ENCODE peak calls at places on chromosomes 2 and 18, in five cellular contexts. B is DND-41, N is PC-9, K is A549, U is astrocyte. Z is an unnamed sample. For H3K4me1, the result is how much of the 10 kb centered on the place peaks cover.

GRCh38 chr2:240896871-240897692 is 1.1 kb upstream of the MAB21L4 start:
- DNase-seq in B (no peak), N (peak), U (no peak), K (no peak), Z (peak)

GRCh38 chr2:47572136-47572535 is 169.2 kb downstream of the MSH2 start:
- DNase-seq in B (no peak), N (no peak), U (no peak), K (no peak), Z (no peak)

GRCh38 chr2:120861191-120861575 is 125.5 kb downstream of the GLI2 start:
- DNase-seq in K (no peak), U (peak), N (no peak), B (no peak), Z (no peak)

GRCh38 chr18:417495-417894 is 83.0 kb downstream of the COLEC12 start:
- DNase-seq in U (no peak), N (no peak), K (no peak), B (no peak), Z (no peak)

GRCh38 chr2:15354596-15355359 is 206.4 kb downstream of the NBAS start:
- DNase-seq in B (no peak), N (no peak), K (no peak), U (no peak), Z (no peak)

GRCh38 chr18:3842844-3843243 is 392.9 kb downstream of the TGIF1 start:
- DNase-seq in U (no peak), K (no peak), N (no peak), B (no peak), Z (no peak)

GRCh38 chr18:48790869-48791635 is 159.7 kb downstream of the SMAD7 start:
- DNase-seq in U (no peak), N (no peak), B (no peak), K (no peak), Z (no peak)

GRCh38 chr2:143336719-143337210 is 207.5 kb downstream of the ARHGAP15 start:
- DNase-seq in K (no peak), B (no peak), U (no peak), N (no peak), Z (no peak)

GRCh38 chr2:75199428-75200011 is at the start of gene TACR1:
- DNase-seq in U (peak), K (peak), N (peak), B (no peak), Z (peak)

GRCh38 chr2:39778775-39779751 is at the start of gene THUMPD2:
- DNase-seq in N (peak), B (peak), U (peak), K (peak), Z (peak)

GRCh38 chr18:54532222-54532621 is 58.8 kb upstream of the DYNAP start:
- DNase-seq in B (no peak), U (no peak), N (no peak), K (no peak), Z (no peak)

GRCh38 chr2:23916727-23917458 is 10.0 kb downstream of the ATAD2B start:
- DNase-seq in N (peak), B (peak), K (no peak), U (peak), Z (no peak)

DNA sequence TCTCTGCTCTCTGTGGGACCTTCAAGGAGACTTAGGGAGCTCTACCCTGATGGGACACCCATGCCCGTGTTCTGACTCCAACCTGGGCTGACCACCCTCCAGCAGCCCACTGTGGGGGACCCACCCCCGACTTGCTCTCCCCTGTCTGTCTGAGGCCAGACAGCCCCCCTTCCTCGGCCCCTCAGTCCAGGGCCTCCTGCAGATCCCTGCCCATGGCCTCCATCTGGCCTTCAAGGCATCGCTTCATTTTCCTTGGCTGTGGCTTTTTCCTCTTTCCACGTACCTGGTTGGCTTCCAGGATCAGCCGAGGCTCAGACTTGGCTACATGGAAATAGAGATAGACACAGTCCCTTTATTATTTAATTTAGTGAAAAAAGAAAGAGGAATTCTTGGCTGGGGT is 290.0 kb downstream of the CYP26B1 start:
- DNase-seq in B (no peak), N (no peak), K (no peak), U (no peak), Z (no peak)
- H3K4me1 ChIP-seq in B (under half), N (under half), K (under half), U (under half), Z (under half)

DNA sequence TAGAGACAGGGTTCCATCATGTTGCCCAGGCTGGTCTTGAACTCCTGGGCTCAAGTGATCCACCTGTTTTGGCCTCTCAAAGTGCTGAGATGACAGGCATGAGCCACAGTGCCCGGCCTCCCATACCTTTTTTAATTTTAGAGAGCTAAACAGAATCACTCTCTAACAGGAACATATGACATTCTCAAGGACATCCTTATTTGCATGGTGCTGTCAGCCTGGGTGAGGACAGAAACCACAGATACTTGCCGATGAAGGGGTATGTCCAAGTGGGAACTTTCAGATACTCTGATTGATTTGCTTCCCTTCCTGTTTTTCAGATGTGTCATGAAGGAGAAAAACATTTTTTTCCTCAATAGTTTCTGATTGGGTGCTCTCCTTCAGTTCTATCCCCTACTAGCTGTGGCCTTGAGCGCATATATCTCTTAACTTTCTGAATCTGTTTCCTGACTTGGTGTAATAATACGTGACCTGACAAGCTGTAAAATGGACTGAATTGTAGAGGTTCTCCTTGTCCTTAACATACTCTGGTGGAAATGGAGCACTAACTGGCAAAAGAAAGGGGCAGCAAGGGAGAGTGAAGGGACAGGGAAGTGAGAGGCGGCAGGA is 49.6 kb downstream of the MYO3B start:
- DNase-seq in B (no peak), N (no peak), U (no peak), K (no peak), Z (no peak)
- H3K4me2 ChIP-seq in B (no peak), N (no peak), U (no peak), K (no peak), Z (no peak)

DNA sequence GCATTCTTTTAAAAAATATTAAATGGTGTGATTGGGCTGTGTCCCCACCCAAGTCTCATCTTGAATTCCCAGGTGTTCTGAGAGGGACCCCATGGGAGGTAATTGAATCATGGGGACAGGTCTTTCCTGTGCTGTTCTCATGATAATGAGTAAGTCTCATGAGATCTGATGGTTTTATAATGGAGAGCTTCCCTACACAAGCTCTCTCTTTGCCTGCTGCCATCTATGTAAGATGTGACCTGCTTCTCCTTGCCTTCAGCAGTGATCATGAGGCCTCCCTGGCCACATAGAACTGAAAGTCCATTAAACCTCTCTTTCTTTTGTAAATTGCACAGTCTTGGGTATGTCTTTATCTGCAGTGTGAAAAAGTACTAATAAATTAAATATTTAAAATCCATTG is 10.3 kb downstream of the PPM1B start:
- DNase-seq in U (no peak), K (no peak), N (no peak), B (no peak), Z (no peak)
- H3K4me1 ChIP-seq in U (under half), K (under half), N (under half), B (under half), Z (under half)

GRCh38 chr18:62122330-62122729 is 64.5 kb downstream of the PIGN start:
- DNase-seq in K (no peak), N (no peak), B (no peak), U (no peak), Z (no peak)

GRCh38 chr18:62126776-62127175 is 60.1 kb downstream of the PIGN start:
- DNase-seq in K (no peak), U (no peak), B (no peak), N (no peak), Z (no peak)

GRCh38 chr18:62125702-62126101 is 61.2 kb downstream of the PIGN start:
- DNase-seq in U (no peak), K (no peak), B (no peak), N (no peak), Z (no peak)

GRCh38 chr18:62131305-62131909 is 55.4 kb downstream of the PIGN start:
- DNase-seq in K (peak), U (peak), B (peak), N (peak), Z (peak)

DNA sequence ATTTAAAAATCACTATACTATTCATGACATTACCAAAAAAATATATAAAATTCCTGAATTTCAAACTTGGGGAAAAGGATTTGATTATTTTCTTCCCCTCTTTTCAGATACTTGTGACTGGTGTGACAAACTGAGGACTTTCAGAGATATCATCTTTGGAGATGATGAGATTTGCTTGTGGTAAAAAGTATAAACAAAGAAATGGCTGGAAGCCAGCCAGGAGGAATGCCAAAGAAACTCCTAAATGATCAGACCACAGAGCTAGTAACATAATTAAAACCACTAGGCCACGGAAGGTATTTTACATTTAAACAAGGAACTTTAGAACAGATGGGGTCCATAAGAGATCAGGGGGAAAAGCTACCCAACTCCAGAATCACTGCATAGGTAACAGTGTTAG is 58.7 kb downstream of the PIGN start:
- DNase-seq in K (no peak), U (peak), B (no peak), N (no peak), Z (peak)
- H3K4me2 ChIP-seq in K (no peak), U (peak), B (no peak), N (no peak), Z (no peak)

GRCh38 chr18:62741584-62741983 is 26.2 kb downstream of the PHLPP1 start:
- DNase-seq in K (no peak), B (no peak), U (no peak), N (no peak), Z (no peak)
- H3K4me1 ChIP-seq in K (under half), B (under half), U (under half), N (under half), Z (under half)

GRCh38 chr2:231387904-231388724 is 7.4 kb upstream of the B3GNT7 start:
- DNase-seq in B (no peak), K (no peak), N (no peak), U (peak), Z (peak)

GRCh38 chr2:231390667-231391066 is 4.8 kb upstream of the B3GNT7 start:
- DNase-seq in B (no peak), K (no peak), N (no peak), U (no peak), Z (no peak)

GRCh38 chr2:231386446-231386845 is 9.1 kb upstream of the B3GNT7 start:
- DNase-seq in K (no peak), B (no peak), U (peak), N (peak), Z (peak)

GRCh38 chr2:231391981-231392380 is 3.5 kb upstream of the B3GNT7 start:
- DNase-seq in U (no peak), N (no peak), B (no peak), K (no peak), Z (no peak)

GRCh38 chr2:231388725-231389346 is 6.7 kb upstream of the B3GNT7 start:
- DNase-seq in N (no peak), U (no peak), B (no peak), K (no peak), Z (no peak)
- H3K4me2 ChIP-seq in N (peak), U (peak), B (no peak), K (peak), Z (peak)

GRCh38 chr2:9548506-9548905 is 7.1 kb downstream of the ADAM17 start:
- DNase-seq in B (no peak), N (no peak), U (no peak), K (no peak), Z (peak)

GRCh38 chr2:9545502-9545901 is 10.1 kb downstream of the ADAM17 start:
- DNase-seq in N (no peak), U (no peak), B (no peak), K (no peak), Z (no peak)

GRCh38 chr2:9547272-9547991 is 8.2 kb downstream of the ADAM17 start:
- DNase-seq in U (peak), N (no peak), K (no peak), B (no peak), Z (no peak)

GRCh38 chr2:9552491-9553178 is 3.0 kb downstream of the ADAM17 start:
- DNase-seq in N (peak), B (no peak), K (peak), U (peak), Z (peak)

GRCh38 chr2:9549420-9549819 is 6.2 kb downstream of the ADAM17 start:
- DNase-seq in B (no peak), N (no peak), K (no peak), U (no peak), Z (no peak)
- H3K4me1 ChIP-seq in B (under half), N (half or more), K (half or more), U (under half), Z (under half)